ENCODE peak calls at places on chromosomes 2 and 18, in six cellular contexts. D, L, H, C, V and S are unnamed samples.

GRCh38 chr2:185919155-185919554 is 180.6 kb downstream of the FSIP2 start:
- DNase-seq in D (no peak), L (no peak), H (no peak), C (no peak), V (no peak), S (no peak)

GRCh38 chr2:3636586-3637310 is 21.3 kb upstream of the ALLC start:
- DNase-seq in D (no peak), L (no peak), H (no peak), C (peak), V (peak), S (no peak)

GRCh38 chr2:153163055-153163454 is 315.5 kb downstream of the RPRM start:
- DNase-seq in D (no peak), L (no peak), H (peak), C (no peak), V (peak), S (no peak)

GRCh38 chr18:34990571-34990970 is 50.6 kb upstream of the MAPRE2 start:
- DNase-seq in D (no peak), L (no peak), H (no peak), C (no peak), V (no peak), S (no peak)

GRCh38 chr2:134402385-134402784 is 148.5 kb downstream of the MGAT5 start:
- DNase-seq in D (no peak), L (no peak), H (no peak), C (no peak), V (no peak), S (no peak)

GRCh38 chr18:26091047-26091630 is 726 bp upstream of the SS18 start:
- DNase-seq in D (no peak), L (no peak), H (peak), C (no peak), V (peak), S (no peak)

GRCh38 chr18:48656176-48656575 is 117.3 kb downstream of the CTIF start:
- DNase-seq in D (no peak), L (no peak), H (no peak), C (no peak), V (no peak), S (no peak)

GRCh38 chr2:26068602-26069298 is 34.9 kb downstream of the RAB10 start:
- DNase-seq in D (no peak), L (no peak), H (peak), C (no peak), V (no peak), S (no peak)

GRCh38 chr2:112077814-112078213 is 22.7 kb downstream of the TMEM87B start:
- DNase-seq in D (no peak), L (no peak), H (no peak), C (no peak), V (peak), S (no peak)

GRCh38 chr2:233673896-233674295 is 2.2 kb downstream of the UGT1A9 start:
- DNase-seq in D (no peak), L (no peak), H (no peak), C (no peak), V (no peak), S (no peak)

GRCh38 chr18:3626927-3627240 is 176.9 kb downstream of the TGIF1 start:
- DNase-seq in D (no peak), L (no peak), H (no peak), C (no peak), V (no peak), S (no peak)

GRCh38 chr2:48032765-48033164 is 126.5 kb upstream of the FBXO11 start:
- DNase-seq in D (no peak), L (no peak), H (no peak), C (no peak), V (no peak), S (no peak)

GRCh38 chr2:30234180-30234971 is 3.0 kb downstream of the LBH start:
- DNase-seq in D (no peak), L (no peak), H (no peak), C (no peak), V (no peak), S (no peak)

GRCh38 chr2:190216829-190217228 is 102.8 kb downstream of the HIBCH start:
- DNase-seq in D (no peak), L (no peak), H (no peak), C (no peak), V (peak), S (no peak)